ENCODE peak calls at places on chromosomes 11 and 22, in eight cellular contexts. O is ovary, T is prostate gland, Q is HCT116, G is suprapubic skin, D is GM12891, X is adrenal gland, U is right lobe of liver. F is an unnamed sample.

GRCh38 chr11:73189315-73189714 is 28.8 kb upstream of the P2RY2 start:
- DNase-seq in X (peak), Q (no peak), U (peak), T (no peak), D (peak), G (peak), O (no peak), F (no peak)

GRCh38 chr11:125990244-125990643 is 44.4 kb downstream of the VSIG10L2 start:
- DNase-seq in T (no peak), X (no peak), U (peak), D (no peak), G (no peak), O (no peak), Q (no peak), F (peak)

GRCh38 chr11:117221775-117222517 is 9.9 kb downstream of the PCSK7 start:
- DNase-seq in U (peak), T (peak), X (peak), D (no peak), G (peak), O (peak), Q (no peak), F (peak)

GRCh38 chr22:29626497-29627195 is 23.2 kb downstream of the NF2 start:
- DNase-seq in O (no peak), U (no peak), X (no peak), T (no peak), D (no peak), G (no peak), Q (no peak), F (no peak)

GRCh38 chr11:113447621-113448310 is 27.4 kb downstream of the DRD2 start:
- DNase-seq in T (no peak), U (no peak), X (peak), D (no peak), O (no peak), Q (no peak), G (no peak), F (no peak)

GRCh38 chr22:43520632-43521039 is 108.8 kb downstream of the MPPED1 start:
- DNase-seq in T (no peak), G (no peak), X (no peak), O (no peak), D (no peak), U (no peak), Q (no peak), F (no peak)

GRCh38 chr11:115759622-115760527 is 255.7 kb upstream of the CADM1 start:
- DNase-seq in T (no peak), D (no peak), O (peak), G (no peak), X (peak), U (no peak), Q (no peak), F (no peak)

GRCh38 chr11:10497371-10498021 is 42.4 kb downstream of the AMPD3 start:
- DNase-seq in X (peak), T (no peak), U (peak), D (no peak), O (no peak), G (peak), Q (no peak), F (peak)

GRCh38 chr11:25200925-25201324 is 704.1 kb downstream of the LUZP2 start:
- DNase-seq in T (no peak), Q (no peak), U (no peak), G (no peak), D (no peak), X (no peak), O (no peak), F (no peak)

GRCh38 chr22:33706100-33706499 is 214.2 kb downstream of the LARGE1 start:
- DNase-seq in U (no peak), T (no peak), X (no peak), O (no peak), D (no peak), G (no peak), Q (no peak), F (no peak)

GRCh38 chr11:134592391-134592990 is 180.4 kb upstream of the B3GAT1 start:
- DNase-seq in G (no peak), O (no peak), D (no peak), Q (peak), T (peak), X (peak), U (no peak), F (no peak)

GRCh38 chr22:19019679-19020032 is 83.6 kb upstream of the PRODH start:
- DNase-seq in U (no peak), X (no peak), Q (no peak), O (no peak), T (no peak), G (no peak), D (no peak), F (peak)

GRCh38 chr11:62306227-62306626 is 7.4 kb upstream of the SCGB1D4 start:
- DNase-seq in O (no peak), G (no peak), U (no peak), T (no peak), D (no peak), Q (no peak), X (no peak), F (no peak)

GRCh38 chr11:74321487-74322188 is 10.2 kb upstream of the P4HA3 start:
- DNase-seq in U (no peak), D (no peak), X (peak), O (no peak), G (no peak), T (no peak), Q (no peak), F (peak)

GRCh38 chr11:126833020-126833419 is 167.6 kb downstream of the KIRREL3 start:
- DNase-seq in O (no peak), D (no peak), U (no peak), Q (no peak), X (no peak), T (no peak), G (no peak), F (no peak)

GRCh38 chr11:132539590-132540368 is 992.5 kb downstream of the OPCML start:
- DNase-seq in G (no peak), Q (no peak), U (no peak), T (no peak), O (no peak), D (no peak), X (no peak), F (no peak)

GRCh38 chr11:109223441-109223840 is 198.5 kb upstream of the C11orf87 start:
- DNase-seq in T (no peak), Q (no peak), D (no peak), O (no peak), X (no peak), U (no peak), G (no peak), F (no peak)

GRCh38 chr22:50729391-50730012 is 8.5 kb upstream of the ACR start:
- DNase-seq in T (no peak), G (peak), U (peak), O (no peak), X (no peak), D (peak), Q (no peak), F (no peak)

GRCh38 chr11:120302001-120302805 is 22.9 kb upstream of the TLCD5 start:
- DNase-seq in U (peak), X (no peak), D (no peak), T (peak), Q (no peak), O (no peak), G (no peak), F (peak)

GRCh38 chr22:42624551-42625106 is 9.9 kb upstream of the POLDIP3 start:
- DNase-seq in G (no peak), O (no peak), D (no peak), T (no peak), Q (no peak), U (no peak), X (no peak), F (no peak)

GRCh38 chr22:16827506-16827905 is 2.3 kb upstream of the XKR3 start:
- DNase-seq in Q (no peak), X (no peak), T (no peak), O (no peak), D (no peak), U (no peak), G (no peak), F (no peak)

GRCh38 chr22:47017245-47017644 is 254.8 kb downstream of the TBC1D22A start:
- DNase-seq in Q (no peak), X (no peak), U (no peak), G (peak), T (no peak), D (no peak), O (no peak), F (peak)

GRCh38 chr11:2109541-2110019 is 29.6 kb downstream of the IGF2 start:
- DNase-seq in T (no peak), O (no peak), U (no peak), G (no peak), D (no peak), X (no peak), Q (no peak), F (no peak)

GRCh38 chr11:96328395-96329010 is 14.5 kb downstream of the MAML2 start:
- DNase-seq in Q (no peak), O (no peak), D (no peak), T (no peak), X (no peak), U (no peak), G (no peak), F (no peak)

GRCh38 chr11:93512073-93512475 is 31.1 kb downstream of the SMCO4 start:
- DNase-seq in X (no peak), U (no peak), D (no peak), Q (no peak), T (no peak), O (no peak), G (no peak), F (no peak)

GRCh38 chr11:84819128-84819527 is 808.0 kb downstream of the DLG2 start:
- DNase-seq in U (no peak), G (no peak), X (no peak), D (no peak), T (no peak), O (no peak), Q (no peak), F (no peak)

GRCh38 chr11:2745511-2745910 is 45.7 kb upstream of the KCNQ1OT1 start:
- DNase-seq in Q (no peak), G (no peak), T (no peak), U (no peak), X (no peak), D (no peak), O (peak), F (no peak)

GRCh38 chr11:62612366-62613274 is at the start of the genes EML3 and ROM1:
- DNase-seq in X (peak), D (peak), Q (no peak), G (peak), O (peak), U (peak), T (peak), F (peak)

DNA sequence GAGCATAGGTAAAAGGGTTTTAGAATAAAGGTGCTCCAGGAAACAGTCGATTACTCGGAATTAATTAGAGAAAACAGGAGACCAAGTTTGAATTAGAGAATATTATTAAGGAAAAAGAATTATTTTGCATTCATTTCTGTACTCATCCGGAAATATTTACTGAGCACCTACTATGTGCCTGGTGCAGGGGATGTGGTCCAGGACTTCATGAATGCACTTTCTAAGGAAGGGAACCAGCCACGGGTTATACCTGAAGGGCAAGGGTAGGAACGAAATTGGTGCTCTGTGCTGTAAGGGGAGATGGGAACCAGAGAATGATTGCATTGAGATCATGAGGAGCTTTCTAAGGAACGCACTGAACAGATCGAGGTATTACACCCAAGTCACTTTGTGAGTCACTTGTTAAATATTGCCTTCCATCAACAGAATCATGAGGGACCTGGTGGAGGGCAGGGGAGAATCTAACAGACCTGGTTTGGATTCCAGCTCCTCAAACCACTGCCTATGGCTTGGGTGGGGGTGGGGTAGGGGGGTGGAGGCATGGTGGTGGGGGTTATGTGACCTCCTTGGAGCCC is 40.9 kb downstream of the C11orf96 start:
- DNase-seq in X (peak), U (no peak), T (no peak), G (no peak), Q (no peak), O (no peak), D (no peak), F (no peak)
- TF ChIP-seq POLR2A in X (no peak), U (no peak), T (no peak), G (no peak), Q (no peak), O (no peak), D (no peak), F (no peak)

DNA sequence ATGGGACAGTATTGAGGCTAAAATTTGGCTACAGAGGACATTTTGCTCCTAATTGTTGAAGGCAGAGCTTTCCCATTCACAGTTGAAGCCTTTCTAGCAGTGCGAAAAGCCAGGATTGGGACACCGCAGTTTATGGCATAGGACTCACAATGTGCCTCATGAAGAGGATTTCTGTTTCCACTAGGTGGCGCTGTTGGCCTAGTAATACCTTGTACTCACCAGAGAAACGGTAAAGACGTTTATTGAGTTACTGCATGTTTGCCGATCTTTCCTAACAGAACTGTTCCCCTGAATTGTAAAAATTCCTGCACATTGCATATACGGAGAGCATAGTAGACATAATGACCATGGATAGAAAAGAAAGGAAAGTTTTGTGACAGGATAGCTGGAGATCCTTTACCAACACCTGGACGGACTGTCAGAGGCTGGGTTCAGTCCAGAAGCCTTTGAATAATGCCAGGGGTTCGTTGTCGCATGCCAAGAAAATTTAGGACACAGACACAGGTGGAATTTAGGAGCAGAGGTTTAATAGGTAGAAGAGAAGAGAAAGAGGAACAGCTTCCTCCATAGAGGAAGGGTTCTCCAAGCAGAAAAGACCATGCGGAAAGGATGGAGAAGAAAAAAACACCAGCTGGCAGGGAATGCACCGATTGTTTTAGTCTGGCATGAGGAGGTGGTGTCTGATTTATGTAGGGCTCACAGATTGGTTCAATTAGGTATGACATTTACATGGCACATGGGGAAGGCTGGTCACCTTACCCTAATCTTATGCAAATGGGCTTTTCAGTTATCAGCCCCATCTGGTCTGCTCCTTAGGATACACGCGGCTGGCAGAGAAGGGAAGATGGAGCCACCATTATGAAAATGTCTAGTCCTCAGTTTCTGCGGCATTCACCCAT is 10.8 kb upstream of the OR51D1 start:
- DNase-seq in U (peak), O (peak), G (no peak), D (no peak), T (peak), Q (peak), X (peak), F (no peak)
- TF ChIP-seq POLR2A in U (no peak), O (no peak), G (no peak), D (no peak), T (no peak), Q (no peak), X (no peak), F (no peak)

GRCh38 chr11:68030318-68031135 is at the start of gene NDUFS8:
- DNase-seq in U (peak), Q (peak), O (peak), T (peak), X (peak), G (peak), D (peak), F (peak)
- TF ChIP-seq POLR2A in U (peak), Q (peak), O (peak), T (peak), X (peak), G (no peak), D (peak), F (no peak)

GRCh38 chr11:67316882-67317364 is 13.6 kb downstream of the SSH3 start:
- DNase-seq in O (no peak), T (no peak), X (no peak), Q (peak), G (no peak), U (no peak), D (no peak), F (no peak)

GRCh38 chr11:67320011-67320410 is 16.7 kb downstream of the SSH3 start:
- DNase-seq in T (no peak), G (no peak), U (no peak), Q (no peak), X (no peak), D (no peak), O (no peak), F (no peak)

GRCh38 chr11:67315325-67315909 is 12.1 kb downstream of the SSH3 start:
- DNase-seq in G (peak), Q (no peak), O (no peak), T (no peak), X (peak), U (no peak), D (no peak), F (peak)

GRCh38 chr11:67318239-67318555 is 14.9 kb downstream of the SSH3 start:
- DNase-seq in X (no peak), D (no peak), U (no peak), T (no peak), O (no peak), G (peak), Q (no peak), F (no peak)

GRCh38 chr11:67317365-67318238 is 14.3 kb downstream of the SSH3 start:
- DNase-seq in D (peak), Q (peak), O (peak), U (peak), X (peak), T (peak), G (peak), F (peak)
- TF ChIP-seq POLR2A in D (no peak), Q (peak), O (peak), U (peak), X (peak), T (peak), G (no peak), F (no peak)

GRCh38 chr11:65117206-65118096 is at the start of gene ZNHIT2:
- DNase-seq in O (peak), U (peak), T (peak), Q (peak), D (peak), X (peak), G (peak), F (peak)
- TF ChIP-seq POLR2A in O (peak), U (peak), T (peak), Q (peak), D (peak), X (peak), G (no peak), F (no peak)

GRCh38 chr22:21657361-21658118 is 8.3 kb upstream of the PPIL2 start:
- DNase-seq in G (no peak), D (peak), Q (peak), T (peak), O (no peak), X (no peak), U (peak), F (peak)
- TF ChIP-seq POLR2A in G (no peak), D (no peak), Q (peak), T (peak), O (no peak), X (no peak), U (no peak), F (no peak)

DNA sequence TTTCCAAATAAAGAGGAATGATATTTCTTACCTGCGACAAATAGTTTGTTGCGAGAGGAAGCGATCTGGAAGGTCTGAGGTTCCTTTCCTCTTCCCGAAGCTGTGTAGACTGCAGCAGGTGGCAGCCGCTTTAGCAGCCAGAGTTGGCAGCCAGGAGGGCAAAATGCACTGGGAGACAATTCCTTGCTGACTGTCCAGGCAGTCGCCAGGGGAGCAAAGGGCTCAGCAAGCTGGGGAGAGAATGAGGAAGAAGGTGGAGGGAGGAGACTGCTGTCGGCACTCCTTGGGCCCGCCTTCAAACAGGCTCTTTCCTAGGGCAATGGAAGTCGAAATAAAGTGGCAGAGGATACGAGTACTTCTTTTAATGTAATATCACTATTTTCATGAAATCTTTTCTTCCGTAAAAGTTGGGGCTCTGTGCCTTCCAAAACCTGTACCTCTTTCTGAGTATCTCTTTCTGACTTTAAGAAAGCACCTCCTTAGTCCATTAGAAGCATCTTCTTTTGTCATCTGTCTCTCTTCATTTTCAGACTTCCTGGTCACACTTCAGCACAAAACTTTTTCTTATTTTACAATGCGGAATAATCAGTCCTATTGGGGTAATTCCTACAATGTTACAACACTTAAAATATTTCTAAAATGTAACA is at the start of gene IL18:
- DNase-seq in D (no peak), X (peak), T (no peak), O (no peak), G (no peak), U (peak), Q (peak), F (peak)
- TF ChIP-seq POLR2A in D (no peak), X (no peak), T (peak), O (no peak), G (no peak), U (no peak), Q (no peak), F (no peak)

GRCh38 chr11:63838682-63839507 is at the start of gene MARK2:
- DNase-seq in U (peak), Q (peak), D (peak), X (peak), T (peak), O (peak), G (peak), F (peak)
- TF ChIP-seq POLR2A in U (peak), Q (peak), D (no peak), X (peak), T (peak), O (peak), G (no peak), F (no peak)

GRCh38 chr11:66268210-66268952 is at the start of gene RAB1B:
- DNase-seq in X (peak), T (peak), O (peak), U (peak), D (peak), G (peak), Q (peak), F (peak)
- TF ChIP-seq POLR2A in X (peak), T (peak), O (peak), U (peak), D (peak), G (no peak), Q (peak), F (no peak)

F was measured in lower leg skin.